ENCODE peak calls at places on chromosomes 16 and 17, in six cellular contexts. D is HepG2; X is ovary; Q is fibroblast of lung; L is CD8-positive, alpha-beta T cell; I is stomach. C is an unnamed sample.

GRCh38 chr17:35575759-35576158 is 2.6 kb downstream of the PEX12 start:
- DNase-seq in D (no peak), X (no peak), Q (no peak), L (no peak), I (no peak), C (no peak)

GRCh38 chr16:82043680-82044584 is 8.9 kb downstream of the HSD17B2 start:
- DNase-seq in D (no peak), X (no peak), Q (peak), L (no peak), I (no peak), C (no peak)

GRCh38 chr17:75063626-75064025 is 16.6 kb downstream of the KCTD2 start:
- DNase-seq in D (no peak), X (no peak), Q (no peak), L (no peak), I (no peak), C (no peak)

GRCh38 chr16:51392651-51393187 is 241.6 kb upstream of the SALL1 start:
- DNase-seq in D (no peak), X (peak), Q (peak), L (no peak), I (no peak), C (no peak)

GRCh38 chr17:10812674-10813073 is 8.8 kb upstream of the TMEM238L start:
- DNase-seq in D (no peak), X (no peak), Q (no peak), L (no peak), I (peak), C (peak)

GRCh38 chr16:24010440-24011089 is 174.8 kb downstream of the PRKCB start:
- DNase-seq in D (peak), X (peak), Q (peak), L (peak), I (peak), C (peak)

GRCh38 chr16:78503501-78504110 is 404.2 kb downstream of the WWOX start:
- DNase-seq in D (peak), X (peak), Q (peak), L (no peak), I (peak), C (peak)

GRCh38 chr17:17070931-17071330 is 28.7 kb downstream of the MPRIP start:
- DNase-seq in D (no peak), X (no peak), Q (no peak), L (no peak), I (no peak), C (no peak)

GRCh38 chr16:64900029-64900428 is 221.8 kb downstream of the CDH11 start:
- DNase-seq in D (no peak), X (no peak), Q (no peak), L (no peak), I (no peak), C (no peak)

GRCh38 chr17:3754458-3755334 is 31.0 kb downstream of the HASPIN start:
- DNase-seq in D (no peak), X (peak), Q (no peak), L (peak), I (peak), C (peak)

GRCh38 chr17:35968520-35969054 is 12.7 kb downstream of the CCL16 start:
- DNase-seq in D (no peak), X (no peak), Q (no peak), L (no peak), I (no peak), C (no peak)

GRCh38 chr16:8890549-8890921 is 8.4 kb downstream of the LITAFD start:
- DNase-seq in D (no peak), X (no peak), Q (no peak), L (no peak), I (no peak), C (no peak)

GRCh38 chr16:749010-749409 is 8.2 kb upstream of the CIAO3 start:
- DNase-seq in D (no peak), X (no peak), Q (peak), L (no peak), I (no peak), C (no peak)

GRCh38 chr16:9417898-9418297 is 326.5 kb downstream of the HAPSTR1 start:
- DNase-seq in D (no peak), X (no peak), Q (no peak), L (no peak), I (no peak), C (no peak)

GRCh38 chr17:79921411-79922160 is 82.3 kb upstream of the CBX4 start:
- DNase-seq in D (no peak), X (no peak), Q (no peak), L (no peak), I (no peak), C (no peak)

GRCh38 chr17:14103821-14104220 is 34.5 kb downstream of the COX10 start:
- DNase-seq in D (no peak), X (no peak), Q (no peak), L (no peak), I (no peak), C (no peak)

GRCh38 chr17:45171338-45172231 is 9.9 kb downstream of the HEXIM2 start:
- DNase-seq in D (peak), X (no peak), Q (no peak), L (no peak), I (peak), C (peak)

GRCh38 chr17:41328207-41328606 is 12.7 kb upstream of the KRTAP17-1 start:
- DNase-seq in D (no peak), X (no peak), Q (no peak), L (no peak), I (no peak), C (no peak)

GRCh38 chr17:41325126-41325525 is 9.6 kb upstream of the KRTAP17-1 start:
- DNase-seq in D (no peak), X (no peak), Q (no peak), L (no peak), I (no peak), C (no peak)

GRCh38 chr17:41325611-41326010 is 10.1 kb upstream of the KRTAP17-1 start:
- DNase-seq in D (no peak), X (no peak), Q (no peak), L (no peak), I (no peak), C (no peak)

GRCh38 chr17:41327411-41328120 is 12.1 kb upstream of the KRTAP17-1 start:
- DNase-seq in D (no peak), X (no peak), Q (no peak), L (no peak), I (no peak), C (no peak)

GRCh38 chr17:41326173-41327145 is 10.9 kb upstream of the KRTAP17-1 start:
- DNase-seq in D (no peak), X (no peak), Q (no peak), L (no peak), I (no peak), C (no peak)
- H3K27ac ChIP-seq in D (no peak), X (no peak), Q (no peak), L (no peak), I (no peak), C (no peak)

DNA sequence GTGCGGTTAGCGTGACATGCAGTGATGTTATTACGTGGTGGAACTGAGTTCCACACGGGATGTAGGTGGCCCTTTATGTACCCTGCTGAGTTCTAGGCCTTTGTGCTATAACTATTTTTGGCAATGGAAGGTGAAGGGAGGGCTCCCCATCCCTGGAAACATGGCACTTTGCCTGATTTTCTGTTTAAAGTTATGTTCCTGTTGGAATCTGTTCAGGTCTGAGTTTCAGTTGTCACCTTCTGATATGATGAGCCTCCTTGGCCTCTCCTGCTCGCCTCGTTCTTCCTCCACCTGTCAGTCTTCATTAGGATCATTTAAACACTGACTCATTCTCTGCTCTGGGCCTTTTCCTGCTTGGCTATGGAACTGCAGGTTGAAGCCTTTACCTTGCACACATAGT is 200.6 kb downstream of the FTO start:
- DNase-seq in D (no peak), X (no peak), Q (no peak), L (no peak), I (no peak), C (no peak)
- H3K4me3 ChIP-seq in D (no peak), X (no peak), Q (no peak), L (no peak), I (no peak), C (no peak)

GRCh38 chr17:33949100-33949499 is 306.0 kb upstream of the CCL2 start:
- DNase-seq in D (no peak), X (no peak), Q (peak), L (no peak), I (no peak), C (no peak)
- TF ChIP-seq CTCF in D (peak), X (no peak), Q (no peak), L (no peak), I (no peak), C (no peak)

DNA sequence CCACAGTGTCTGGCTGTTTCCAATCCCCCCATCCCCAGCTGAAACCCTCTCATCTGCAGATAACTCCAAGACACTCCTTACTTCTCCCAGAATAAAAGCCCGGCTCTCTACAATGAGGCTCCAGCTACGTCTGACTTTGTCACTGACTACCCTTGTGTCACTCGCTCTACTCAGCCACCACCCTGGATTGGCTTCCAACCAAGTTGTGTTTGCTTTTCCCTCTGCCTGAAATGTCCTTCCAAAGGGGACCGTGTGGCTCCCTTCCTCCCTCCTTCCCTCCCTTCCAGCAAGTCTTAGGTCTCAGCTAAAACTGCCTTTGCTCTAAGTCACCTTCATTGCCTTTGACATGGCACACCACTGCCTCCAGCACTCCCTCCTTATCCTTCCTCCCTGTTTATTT is 42.8 kb downstream of the CDH1 start:
- DNase-seq in D (peak), X (no peak), Q (no peak), L (no peak), I (peak), C (peak)
- H3K27ac ChIP-seq in D (no peak), X (no peak), Q (no peak), L (no peak), I (peak), C (peak)

DNA sequence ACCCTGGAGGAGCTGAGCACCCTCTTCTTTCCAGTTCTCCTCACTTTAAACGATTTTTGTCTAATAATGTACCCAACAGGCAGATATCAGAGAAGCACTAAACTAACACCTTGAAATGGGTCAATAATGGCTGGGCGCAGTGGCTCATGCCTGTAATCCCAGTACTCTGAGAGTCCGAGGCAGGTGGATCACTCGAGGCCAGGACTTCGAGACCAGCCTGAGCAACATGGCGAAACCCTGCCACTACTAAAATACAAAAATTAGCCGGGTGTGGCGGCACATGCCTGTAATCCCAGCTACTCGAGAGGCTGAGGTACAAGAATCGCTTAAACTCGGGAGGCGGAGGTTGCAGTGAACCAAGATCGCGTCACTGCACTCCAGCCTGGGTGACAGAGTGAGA is 57.4 kb downstream of the ZFHX3 start:
- DNase-seq in D (no peak), X (no peak), Q (no peak), L (no peak), I (no peak), C (peak)
- H3K4me3 ChIP-seq in D (no peak), X (no peak), Q (peak), L (no peak), I (peak), C (no peak)

C was measured in thyroid gland.